ENCODE peak calls at places on chromosomes 1 and 21, in six cellular contexts. W, J, G, L, E and Q are unnamed samples.

GRCh38 chr1:100279358-100279923 is 13.4 kb downstream of the RTCA start:
- DNase-seq in W (no peak), J (no peak), G (no peak), L (no peak), E (no peak), Q (no peak)

GRCh38 chr21:45421846-45422775 is 17.1 kb downstream of the COL18A1 start:
- DNase-seq in W (no peak), J (no peak), G (no peak), L (no peak), E (no peak), Q (no peak)

GRCh38 chr1:59045636-59046035 is 251.3 kb upstream of the FGGY start:
- DNase-seq in W (no peak), J (no peak), G (no peak), L (no peak), E (no peak), Q (no peak)

GRCh38 chr1:201652180-201652579 is 113.3 kb downstream of the NAV1 start:
- DNase-seq in W (no peak), J (no peak), G (no peak), L (no peak), E (no peak), Q (no peak)

GRCh38 chr1:244154882-244155531 is 103.9 kb downstream of the ZBTB18 start:
- DNase-seq in W (no peak), J (peak), G (no peak), L (no peak), E (no peak), Q (peak)

GRCh38 chr1:38029725-38030511 is 16.7 kb downstream of the POU3F1 start:
- DNase-seq in W (peak), J (peak), G (peak), L (peak), E (peak), Q (no peak)

GRCh38 chr1:2344121-2344681 is 47.2 kb downstream of the MORN1 start:
- DNase-seq in W (no peak), J (no peak), G (no peak), L (no peak), E (no peak), Q (no peak)

GRCh38 chr1:107404756-107405155 is 263.9 kb downstream of the NTNG1 start:
- DNase-seq in W (no peak), J (peak), G (no peak), L (no peak), E (no peak), Q (no peak)

GRCh38 chr21:43727571-43728466 is 8.9 kb downstream of the PDXK start:
- DNase-seq in W (no peak), J (no peak), G (no peak), L (no peak), E (no peak), Q (no peak)

GRCh38 chr1:12415239-12415543 is 185.4 kb downstream of the VPS13D start:
- DNase-seq in W (no peak), J (no peak), G (no peak), L (no peak), E (no peak), Q (no peak)

GRCh38 chr1:37691497-37692077 is 729 bp upstream of the CDCA8 start:
- DNase-seq in W (no peak), J (peak), G (peak), L (peak), E (no peak), Q (peak)

GRCh38 chr1:222712253-222713090 is at the start of the genes AIDA and BROX:
- DNase-seq in W (peak), J (peak), G (peak), L (peak), E (peak), Q (peak)

GRCh38 chr1:245876586-245876985 is 630.5 kb downstream of the SMYD3 start:
- DNase-seq in W (no peak), J (no peak), G (no peak), L (no peak), E (no peak), Q (no peak)

GRCh38 chr1:53123462-53124129 is 18.8 kb downstream of the SLC1A7 start:
- DNase-seq in W (no peak), J (no peak), G (no peak), L (no peak), E (no peak), Q (no peak)

GRCh38 chr1:6351480-6352137 is 42.0 kb downstream of the ACOT7 start:
- DNase-seq in W (no peak), J (no peak), G (no peak), L (no peak), E (no peak), Q (no peak)

GRCh38 chr1:184623404-184623803 is 131.3 kb downstream of the EDEM3 start:
- DNase-seq in W (no peak), J (no peak), G (no peak), L (no peak), E (no peak), Q (no peak)

GRCh38 chr21:32322103-32322502 is 23.4 kb downstream of the MRAP start:
- DNase-seq in W (no peak), J (no peak), G (no peak), L (no peak), E (no peak), Q (no peak)

GRCh38 chr21:42786884-42787283 is 92.5 kb downstream of the WDR4 start:
- DNase-seq in W (no peak), J (no peak), G (no peak), L (no peak), E (no peak), Q (no peak)

GRCh38 chr1:84883286-84883685 is 9.7 kb downstream of the LPAR3 start:
- DNase-seq in W (no peak), J (no peak), G (no peak), L (no peak), E (no peak), Q (no peak)

GRCh38 chr1:160124709-160125478 is 9.3 kb downstream of the ATP1A2 start:
- DNase-seq in W (no peak), J (peak), G (no peak), L (no peak), E (no peak), Q (no peak)